ENCODE peak calls at places on chromosomes 3 and 15, in ten cellular contexts. K is body of pancreas, X is cardiac fibroblast, Y is suprapubic skin, Q is GM10248, E is midbrain, U is ELR, L is NB4, V is left cardiac atrium, S is upper lobe of right lung. O is an unnamed sample.

GRCh38 chr3:153350420-153350819 is 188.4 kb downstream of the RAP2B start:
- DNase-seq in K (no peak), X (peak), E (no peak), V (no peak), S (no peak), U (peak), Q (no peak), Y (no peak), L (no peak), O (no peak)

GRCh38 chr15:44873103-44873502 is 83.4 kb upstream of the TERB2 start:
- DNase-seq in E (no peak), L (no peak), V (no peak), X (no peak), U (no peak), K (no peak), S (no peak), Q (no peak), Y (no peak), O (no peak)

GRCh38 chr3:14246414-14246813 is 67.8 kb downstream of the LSM3 start:
- DNase-seq in E (no peak), K (no peak), S (no peak), V (no peak), U (no peak), X (no peak), Y (no peak), L (no peak), Q (no peak), O (no peak)

GRCh38 chr3:118269537-118270125 is 765.0 kb downstream of the IGSF11 start:
- DNase-seq in V (no peak), E (no peak), L (no peak), S (no peak), U (no peak), K (no peak), X (no peak), Y (no peak), Q (no peak), O (no peak)

GRCh38 chr15:78054971-78055370 is 22.5 kb downstream of the TBC1D2B start:
- DNase-seq in U (no peak), Q (no peak), V (no peak), L (no peak), S (no peak), X (no peak), K (peak), Y (no peak), E (no peak), O (no peak)

GRCh38 chr15:68389936-68390790 is 41.8 kb downstream of the ITGA11 start:
- DNase-seq in Y (peak), L (peak), Q (peak), V (no peak), X (peak), U (peak), S (peak), K (no peak), E (no peak), O (no peak)

GRCh38 chr3:138547342-138547975 is 46.6 kb downstream of the CEP70 start:
- DNase-seq in V (no peak), E (no peak), Q (no peak), X (peak), S (no peak), L (no peak), Y (no peak), U (no peak), K (no peak), O (no peak)

GRCh38 chr15:70480196-70480856 is 283.0 kb downstream of the UACA start:
- DNase-seq in U (peak), V (peak), Y (no peak), X (no peak), K (no peak), S (no peak), Q (peak), E (no peak), L (peak), O (no peak)

GRCh38 chr3:182725372-182726251 is 67.7 kb upstream of the ATP11B start:
- DNase-seq in X (peak), V (no peak), L (no peak), Q (no peak), S (no peak), U (peak), Y (no peak), E (no peak), K (no peak), O (no peak)

GRCh38 chr3:21390856-21391255 is 360.2 kb downstream of the ZNF385D start:
- DNase-seq in X (no peak), Y (no peak), Q (no peak), U (no peak), K (no peak), L (no peak), V (no peak), S (no peak), E (no peak), O (no peak)

GRCh38 chr3:11480663-11481298 is 162.9 kb downstream of the VGLL4 start:
- DNase-seq in Q (no peak), Y (no peak), S (no peak), E (no peak), K (peak), L (no peak), U (no peak), V (no peak), X (no peak), O (no peak)